ENCODE peak calls at places on chromosomes 2 and 18, in six cellular contexts. F, M, E, N, X and D are unnamed samples.

GRCh38 chr2:74768401-74768914 is 65.5 kb upstream of the HK2 start:
- DNase-seq in X (no peak), E (no peak), F (no peak), M (no peak), N (no peak), D (no peak)

GRCh38 chr2:219533930-219534661 is 9.5 kb downstream of the CHPF start:
- DNase-seq in F (no peak), X (no peak), M (no peak), E (no peak), N (no peak), D (no peak)

GRCh38 chr2:48545244-48545643 is 15.3 kb downstream of the STON1 start:
- DNase-seq in X (no peak), N (no peak), F (no peak), E (peak; percentile 69), M (peak; percentile 66), D (peak; percentile 41)

GRCh38 chr2:176583530-176584101 is 314.4 kb downstream of the MTX2 start:
- DNase-seq in X (no peak), M (no peak), F (no peak), E (no peak), N (no peak), D (no peak)

GRCh38 chr18:14912967-14913366 is 165.0 kb downstream of the ANKRD30B start:
- DNase-seq in F (no peak), E (no peak), X (no peak), N (no peak), M (no peak), D (no peak)

GRCh38 chr2:175926272-175926671 is 75.8 kb downstream of the LNPK start:
- DNase-seq in M (no peak), F (no peak), X (no peak), N (no peak), E (no peak), D (no peak)

GRCh38 chr18:32683044-32683443 is 89.8 kb downstream of the KLHL14 start:
- DNase-seq in N (no peak), E (no peak), X (no peak), M (no peak), F (no peak), D (no peak)

GRCh38 chr18:363327-364115 is 95.7 kb upstream of the THOC1 start:
- DNase-seq in M (no peak), X (no peak), F (no peak), E (no peak), N (no peak), D (no peak)

GRCh38 chr2:128309341-128310093 is 9.2 kb downstream of the HS6ST1 start:
- DNase-seq in X (no peak), F (no peak), E (peak; percentile 73), M (peak; percentile 97), N (no peak), D (peak; percentile 77)

GRCh38 chr2:180979086-180979934 is 1.1 kb upstream of the UBE2E3 start:
- DNase-seq in X (no peak), M (peak; percentile 82), N (no peak), E (no peak), F (no peak), D (no peak)

GRCh38 chr18:54444309-54444914 is 86.7 kb downstream of the C18orf54 start:
- DNase-seq in E (peak; percentile 27), M (peak; percentile 32), F (peak; percentile 81), X (no peak), N (peak; percentile 60), D (peak; percentile 39)

GRCh38 chr2:42581257-42581656 is 12.8 kb downstream of the MTA3 start:
- DNase-seq in F (no peak), N (no peak), X (no peak), M (no peak), E (no peak), D (no peak)

GRCh38 chr18:45666520-45666919 is 51.2 kb downstream of the SLC14A2 start:
- DNase-seq in X (no peak), E (no peak), M (peak; percentile 18), F (no peak), N (no peak), D (peak; percentile 27)

GRCh38 chr18:45666006-45666405 is 50.7 kb downstream of the SLC14A2 start:
- DNase-seq in E (no peak), X (no peak), N (no peak), F (no peak), M (no peak), D (no peak)

GRCh38 chr18:45663646-45664045 is 48.4 kb downstream of the SLC14A2 start:
- DNase-seq in M (no peak), E (no peak), F (no peak), X (no peak), N (no peak), D (no peak)

GRCh38 chr18:45667056-45667455 is 51.8 kb downstream of the SLC14A2 start:
- DNase-seq in N (no peak), M (no peak), F (no peak), X (no peak), E (no peak), D (no peak)

DNA sequence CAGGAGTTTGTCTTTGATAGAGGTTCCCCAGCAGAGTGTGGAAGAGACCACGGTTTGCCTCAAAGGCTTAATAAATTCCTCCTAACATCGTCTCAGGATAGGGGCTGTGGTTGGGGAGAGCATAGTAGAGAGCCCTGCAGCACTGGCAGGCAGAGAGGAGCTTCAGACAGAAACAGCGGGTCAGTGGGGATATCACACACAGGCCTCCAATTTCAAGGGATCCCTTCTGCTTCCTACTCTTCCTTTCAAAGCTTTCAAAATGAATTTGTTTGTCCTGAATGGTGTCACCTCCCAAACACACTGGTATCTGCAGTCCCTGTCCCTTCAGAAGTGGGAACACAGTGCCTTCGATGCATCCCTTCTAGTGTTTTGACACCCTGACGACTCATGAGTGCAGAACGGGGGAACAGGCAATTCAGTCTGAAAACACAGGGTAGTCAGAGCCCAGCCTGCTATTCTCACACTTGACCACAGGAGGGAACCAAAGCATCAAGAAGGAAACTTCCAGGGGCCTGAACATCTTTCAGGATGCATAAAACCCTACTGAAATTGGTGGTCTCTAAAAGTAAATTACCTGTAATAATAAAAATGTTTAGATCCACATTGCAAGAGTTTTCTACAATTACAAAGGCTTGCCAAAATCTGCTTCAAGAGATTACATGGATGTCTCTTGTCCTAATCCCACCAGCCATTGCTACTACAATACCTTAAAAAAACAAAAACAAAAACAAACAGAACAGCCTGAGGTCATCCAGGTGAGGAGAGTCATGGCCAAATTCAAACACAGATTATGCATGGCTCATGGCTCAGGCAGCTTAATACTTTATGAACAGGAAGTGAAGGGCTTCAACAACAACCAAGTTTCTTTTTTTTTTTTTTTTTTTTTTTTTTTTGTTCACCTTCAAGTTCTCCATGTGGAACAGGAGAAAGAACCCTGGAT is 49.8 kb downstream of the SLC14A2 start:
- DNase-seq in M (peak; percentile 28), X (no peak), E (peak; percentile 55), F (peak; percentile 70), N (peak; percentile 37), D (peak; percentile 71)
- H3K4me2 ChIP-seq in M (no peak overlapping the region), X (no peak overlapping the region), E (no peak overlapping the region), F (no peak overlapping the region), N (no peak overlapping the region), D (no peak overlapping the region)

DNA sequence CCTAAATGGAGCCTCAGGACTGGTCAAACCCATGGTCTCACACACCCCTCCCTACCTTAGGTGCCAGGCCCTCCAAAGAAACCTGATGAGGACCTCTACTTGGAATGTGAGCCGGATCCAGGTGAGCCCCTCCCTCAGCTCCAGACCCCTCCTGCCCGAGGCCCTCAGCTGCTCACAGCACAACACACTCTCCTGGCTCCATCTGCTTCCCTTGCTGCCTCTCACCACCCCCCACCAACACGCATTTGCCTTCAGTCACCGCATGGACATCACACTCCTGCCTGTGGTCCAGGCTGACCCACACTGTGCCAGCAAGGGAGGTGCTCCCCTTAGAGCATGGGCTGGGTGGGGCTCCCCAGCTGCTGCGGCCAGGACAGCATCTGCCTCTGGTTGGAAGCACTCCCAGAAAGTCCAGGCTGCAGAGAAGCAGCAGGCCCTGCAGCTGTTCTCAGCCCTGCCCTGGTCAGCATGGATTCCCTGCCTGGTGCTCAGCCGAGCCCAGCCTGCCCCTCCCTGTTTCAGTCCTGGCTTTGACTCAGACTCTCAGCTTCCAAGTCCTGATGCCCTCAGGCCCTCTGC is 15.1 kb downstream of the SH2D6 start:
- DNase-seq in F (no peak), X (no peak), M (no peak), E (no peak), N (no peak), D (peak; percentile 91)
- H3K27ac ChIP-seq in F (no peak overlapping the region), X (no peak overlapping the region), M (no peak overlapping the region), E (no peak overlapping the region), N (peak overlapping the region; percentile 60), D (peak overlapping the region; percentile 95)

GRCh38 chr18:25787281-25787680 is 303.1 kb downstream of the SS18 start:
- DNase-seq in F (no peak), N (no peak), E (no peak), M (no peak), X (no peak), D (no peak)

DNA sequence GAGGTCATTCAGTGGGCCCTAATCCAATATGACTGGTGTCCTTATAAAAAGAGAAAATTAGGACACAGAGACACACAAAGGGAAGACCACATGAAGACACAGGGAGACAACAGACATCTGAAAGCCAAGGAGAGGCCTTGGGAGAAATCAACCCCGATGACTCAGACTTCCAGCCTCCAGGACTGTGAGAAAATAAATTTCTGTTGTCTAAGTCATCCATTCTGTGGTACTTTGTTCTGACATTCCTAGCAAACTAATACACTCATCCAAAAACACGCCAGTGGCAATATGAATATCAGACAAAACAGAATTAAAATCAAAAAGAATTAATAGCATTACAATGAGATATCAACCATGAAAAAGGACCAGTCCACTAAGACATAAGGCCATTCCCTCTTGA is 303.6 kb downstream of the SS18 start:
- DNase-seq in X (no peak), F (no peak), N (no peak), E (no peak), M (no peak), D (no peak)
- TF ChIP-seq YY1 in X (no peak), F (no peak), N (no peak), E (no peak), M (no peak), D (no peak)

GRCh38 chr2:84942166-84942565 is 28.8 kb upstream of the KCMF1 start:
- DNase-seq in F (no peak), N (no peak), X (no peak), E (no peak), M (no peak), D (no peak)

GRCh38 chr2:84942964-84943421 is 28.0 kb upstream of the KCMF1 start:
- DNase-seq in N (no peak), E (no peak), M (no peak), X (peak; percentile 93), F (no peak), D (no peak)

GRCh38 chr2:84946204-84947009 is 24.6 kb upstream of the KCMF1 start:
- DNase-seq in M (peak; percentile 96), N (peak; percentile 96), E (no peak), F (no peak), X (peak; percentile 93), D (no peak)

GRCh38 chr2:84944257-84944909 is 26.6 kb upstream of the KCMF1 start:
- DNase-seq in E (no peak), M (no peak), X (no peak), N (no peak), F (no peak), D (no peak)

GRCh38 chr2:84947010-84947593 is 23.9 kb upstream of the KCMF1 start:
- DNase-seq in X (no peak), M (no peak), N (no peak), E (no peak), F (no peak), D (no peak)
- H3K4me2 ChIP-seq in X (peak overlapping the region; percentile 87), M (peak overlapping the region; percentile 91), N (peak overlapping the region; percentile 80), E (no peak overlapping the region), F (no peak overlapping the region), D (no peak overlapping the region)